ENCODE peak calls at places on chromosomes 5 and 9, in seven cellular contexts. D, Y, W, J, O, E and S are unnamed samples.

GRCh38 chr5:135569755-135570452 is 8.9 kb downstream of the CXCL14 start:
- DNase-seq in J (peak; percentile 40), O (no peak), W (peak; percentile 12), D (no peak), Y (peak; percentile 41), E (no peak), S (no peak)

GRCh38 chr9:36140086-36141084 is 3.9 kb downstream of the GLIPR2 start:
- DNase-seq in O (no peak), E (no peak), D (no peak), W (peak; percentile 29), J (no peak), Y (no peak), S (no peak)

GRCh38 chr9:126471084-126471611 is 142.6 kb upstream of the LMX1B start:
- DNase-seq in D (no peak), E (peak; percentile 21), J (peak; percentile 87), O (peak; percentile 12), W (peak; percentile 98), Y (peak; percentile 71), S (peak; percentile 87)

GRCh38 chr9:34089311-34089710 is 37.2 kb downstream of the DCAF12 start:
- DNase-seq in Y (no peak), O (no peak), W (no peak), J (no peak), D (no peak), E (no peak), S (no peak)

GRCh38 chr9:6459718-6460117 is 46.7 kb downstream of the UHRF2 start:
- DNase-seq in E (no peak), Y (no peak), J (no peak), O (no peak), D (no peak), W (no peak), S (no peak)

GRCh38 chr5:14009575-14009974 is 65.1 kb upstream of the DNAH5 start:
- DNase-seq in J (no peak), O (no peak), D (no peak), W (no peak), Y (no peak), E (no peak), S (no peak)

GRCh38 chr9:76576344-76576743 is 117.4 kb downstream of the GCNT1 start:
- DNase-seq in Y (peak; percentile 51), E (peak; percentile 64), O (no peak), W (peak; percentile 91), J (peak; percentile 78), D (no peak), S (peak; percentile 57)

GRCh38 chr5:1255081-1255561 is 29.9 kb downstream of the SLC6A18 start:
- DNase-seq in D (no peak), J (no peak), E (no peak), Y (no peak), W (peak; percentile 87), O (no peak), S (no peak)

GRCh38 chr5:157575096-157575872 is at the start of gene ADAM19:
- DNase-seq in J (peak; percentile 19), D (peak; percentile 69), Y (peak; percentile 57), E (peak; percentile 81), O (peak; percentile 53), W (peak; percentile 78), S (peak; percentile 56)

GRCh38 chr5:163269624-163270023 is 167.8 kb upstream of the CCNG1 start:
- DNase-seq in J (no peak), O (no peak), D (peak; percentile 4), E (no peak), W (no peak), Y (no peak), S (no peak)

GRCh38 chr5:113197456-113198200 is 221.0 kb downstream of the DCP2 start:
- DNase-seq in O (no peak), J (no peak), E (no peak), Y (no peak), D (no peak), W (no peak), S (no peak)

GRCh38 chr5:39464096-39464495 is 39.3 kb upstream of the DAB2 start:
- DNase-seq in Y (no peak), D (no peak), J (no peak), W (no peak), O (peak; percentile 68), E (no peak), S (no peak)

GRCh38 chr9:77449177-77450092 is 198.7 kb downstream of the GNA14 start:
- DNase-seq in W (no peak), D (no peak), O (no peak), J (peak; percentile 8), E (no peak), Y (peak; percentile 60), S (no peak)

GRCh38 chr5:142661957-142662356 is 23.9 kb downstream of the FGF1 start:
- DNase-seq in O (no peak), W (no peak), Y (no peak), J (no peak), E (no peak), D (no peak), S (no peak)

GRCh38 chr5:151319334-151319733 is 15.8 kb upstream of the SLC36A3 start:
- DNase-seq in W (no peak), O (no peak), D (no peak), Y (peak; percentile 29), E (peak; percentile 16), J (peak; percentile 20), S (no peak)

GRCh38 chr5:137954131-137954879 is 65.0 kb downstream of the PKD2L2 start:
- DNase-seq in Y (peak; percentile 49), O (peak; percentile 74), J (peak; percentile 78), D (no peak), W (no peak), E (no peak), S (no peak)

GRCh38 chr9:127915801-127916664 is 808 bp downstream of the ST6GALNAC4 start:
- DNase-seq in O (no peak), J (no peak), E (peak; percentile 60), W (no peak), D (no peak), Y (no peak), S (peak; percentile 49)

GRCh38 chr5:92553326-92553725 is 1027.7 kb downstream of the NR2F1-AS1 start:
- DNase-seq in W (no peak), D (no peak), O (no peak), J (no peak), E (no peak), Y (no peak), S (no peak)

GRCh38 chr5:139637438-139638089 is 10.6 kb upstream of the CXXC5 start:
- DNase-seq in D (no peak), E (peak; percentile 82), Y (peak; percentile 90), J (peak; percentile 85), O (peak; percentile 70), W (no peak), S (peak; percentile 86)

GRCh38 chr5:38473008-38473407 is 83.4 kb downstream of the LIFR start:
- DNase-seq in E (no peak), Y (peak; percentile 52), W (no peak), O (no peak), J (no peak), D (no peak), S (no peak)

GRCh38 chr9:70504814-70505213 is 90.4 kb upstream of the KLF9 start:
- DNase-seq in W (no peak), J (no peak), Y (no peak), O (no peak), E (no peak), D (no peak), S (no peak)

GRCh38 chr5:98050583-98050982 is 722.9 kb upstream of the RGMB start:
- DNase-seq in D (no peak), J (no peak), O (no peak), Y (no peak), W (peak; percentile 1), E (no peak), S (no peak)

GRCh38 chr5:54234304-54234938 is 76.0 kb downstream of the ARL15 start:
- DNase-seq in Y (no peak), W (peak; percentile 37), D (no peak), O (no peak), E (peak; percentile 11), J (peak; percentile 58), S (no peak)

GRCh38 chr5:3993856-3994473 is 398.3 kb downstream of the IRX1 start:
- DNase-seq in D (no peak), O (no peak), W (no peak), Y (peak; percentile 46), E (no peak), J (no peak), S (no peak)

GRCh38 chr5:170809551-170809950 is 26.0 kb downstream of the GABRP start:
- DNase-seq in D (peak; percentile 18), J (peak; percentile 55), E (peak; percentile 5), W (no peak), O (peak; percentile 15), Y (no peak), S (no peak)